ENCODE peak calls at places on chromosome 1, in seven cellular contexts. V is NAMALWA; M is left colon; E is GDM1; J is putamen; P is activated T-cell treated with anti-CD3 and anti-CD28 coated beads for 1 hour; U is activated naive CD8-positive, alpha-beta T cell treated with anti-CD3 and anti-CD28 coated beads for 36 hours. Z is an unnamed sample.

GRCh38 chr1:14238472-14239059 is 359.9 kb upstream of the KAZN start:
- DNase-seq in V (no peak), P (no peak), J (no peak), E (no peak), U (no peak), M (peak), Z (no peak)

GRCh38 chr1:232635778-232636356 is 5.9 kb upstream of the SIPA1L2 start:
- DNase-seq in V (peak), U (no peak), E (peak), J (no peak), P (no peak), M (no peak), Z (peak)

GRCh38 chr1:149846600-149847466 is 52.5 kb upstream of the BOLA1 start:
- DNase-seq in V (peak), M (no peak), U (no peak), E (no peak), P (no peak), J (no peak), Z (peak)

GRCh38 chr1:205321109-205321958 is at the start of gene NUAK2:
- DNase-seq in J (peak), V (peak), M (peak), E (peak), U (peak), P (peak), Z (peak)

GRCh38 chr1:162892916-162893714 is 32.1 kb upstream of the CCDC190 start:
- DNase-seq in M (no peak), P (no peak), J (no peak), E (no peak), U (no peak), V (no peak), Z (no peak)

GRCh38 chr1:46623733-46624695 is 7.4 kb upstream of the MOB3C start:
- DNase-seq in P (no peak), V (no peak), E (no peak), M (no peak), U (no peak), J (no peak), Z (no peak)

GRCh38 chr1:243596441-243597183 is 253.4 kb downstream of the AKT3 start:
- DNase-seq in J (no peak), M (no peak), E (peak), U (peak), P (peak), V (no peak), Z (no peak)

GRCh38 chr1:42999308-42999707 is 40.6 kb upstream of the SLC2A1 start:
- DNase-seq in V (no peak), M (no peak), U (no peak), P (no peak), J (no peak), E (no peak), Z (peak)

GRCh38 chr1:145959957-145960467 is 2.2 kb upstream of the LIX1L start:
- DNase-seq in M (no peak), E (no peak), U (no peak), V (no peak), P (no peak), J (no peak), Z (no peak)

GRCh38 chr1:31617917-31618746 is 643 bp downstream of the HCRTR1 start:
- DNase-seq in U (peak), V (peak), M (no peak), P (peak), J (no peak), E (peak), Z (peak)

GRCh38 chr1:114023377-114023776 is 44.1 kb downstream of the OLFML3 start:
- DNase-seq in E (no peak), V (no peak), U (no peak), P (no peak), M (no peak), J (no peak), Z (peak)

GRCh38 chr1:200954434-200954833 is 59.7 kb downstream of the INAVA start:
- DNase-seq in E (no peak), J (no peak), U (no peak), P (no peak), M (no peak), V (no peak), Z (peak)

GRCh38 chr1:30383131-30383793 is 340.1 kb downstream of the MATN1 start:
- DNase-seq in M (no peak), V (no peak), P (no peak), U (no peak), E (no peak), J (no peak), Z (no peak)

Z was measured in Karpas-422.